ENCODE peak calls at places on chromosomes 16 and 17, in eight cellular contexts. L, Z, U, E, N, M, K and Y are unnamed samples.

GRCh38 chr16:59633996-59634579 is 900.0 kb upstream of the GOT2 start:
- DNase-seq in L (peak; percentile 83), Z (no peak), U (no peak), E (no peak), N (no peak), M (peak; percentile 87), K (no peak), Y (peak; percentile 30)

GRCh38 chr17:83189673-83190385 is 110.4 kb downstream of the METRNL start:
- DNase-seq in L (peak; percentile 49), Z (no peak), U (peak; percentile 43), E (no peak), N (no peak), M (peak; percentile 92), K (peak; percentile 58), Y (peak; percentile 56)

GRCh38 chr17:45184144-45184543 is 22.5 kb downstream of the HEXIM2 start:
- DNase-seq in L (no peak), Z (no peak), U (no peak), E (no peak), N (no peak), M (no peak), K (no peak), Y (no peak)

GRCh38 chr16:85570213-85570734 is 42.8 kb upstream of the GSE1 start:
- DNase-seq in L (no peak), Z (no peak), U (no peak), E (no peak), N (peak; percentile 47), M (no peak), K (no peak), Y (no peak)

GRCh38 chr17:49918591-49918990 is 50.4 kb upstream of the DLX4 start:
- DNase-seq in L (no peak), Z (no peak), U (no peak), E (no peak), N (no peak), M (no peak), K (no peak), Y (no peak)

GRCh38 chr17:61556224-61557188 is 34.5 kb downstream of the NACA2 start:
- DNase-seq in L (no peak), Z (no peak), U (no peak), E (no peak), N (peak; percentile 38), M (peak; percentile 53), K (no peak), Y (no peak)

GRCh38 chr16:56915311-56916105 is 16.4 kb upstream of the HERPUD1 start:
- DNase-seq in L (no peak), Z (peak; percentile 26), U (no peak), E (no peak), N (no peak), M (no peak), K (no peak), Y (no peak)

GRCh38 chr16:48318630-48319029 is 66.6 kb downstream of the SIAH1 start:
- DNase-seq in L (peak; percentile 13), Z (no peak), U (no peak), E (peak; percentile 18), N (peak; percentile 58), M (peak; percentile 25), K (no peak), Y (no peak)

GRCh38 chr16:77531741-77532140 is 96.9 kb upstream of the ADAMTS18 start:
- DNase-seq in L (no peak), Z (no peak), U (no peak), E (no peak), N (no peak), M (peak; percentile 83), K (peak; percentile 34), Y (peak; percentile 87)

GRCh38 chr16:6207124-6207523 is 1109.5 kb upstream of the EEF2KMT start:
- DNase-seq in L (no peak), Z (no peak), U (no peak), E (no peak), N (no peak), M (no peak), K (no peak), Y (no peak)

GRCh38 chr17:66923881-66924280 is 40.6 kb upstream of the CACNG4 start:
- DNase-seq in L (no peak), Z (no peak), U (no peak), E (no peak), N (no peak), M (no peak), K (no peak), Y (no peak)

GRCh38 chr16:50642349-50642748 is 38.8 kb downstream of the SNX20 start:
- DNase-seq in L (no peak), Z (no peak), U (no peak), E (no peak), N (no peak), M (no peak), K (peak; percentile 33), Y (no peak)

GRCh38 chr17:14451729-14452191 is 150.9 kb downstream of the HS3ST3B1 start:
- DNase-seq in L (no peak), Z (no peak), U (no peak), E (no peak), N (no peak), M (no peak), K (peak; percentile 37), Y (no peak)

GRCh38 chr17:75155191-75155601 is 884 bp upstream of the JPT1 start:
- DNase-seq in L (no peak), Z (no peak), U (no peak), E (peak; percentile 23), N (no peak), M (no peak), K (no peak), Y (no peak)

GRCh38 chr17:6159541-6160187 is 89.5 kb downstream of the WSCD1 start:
- DNase-seq in L (no peak), Z (no peak), U (no peak), E (no peak), N (no peak), M (no peak), K (no peak), Y (no peak)

GRCh38 chr17:44327715-44328449 is 3.3 kb upstream of the SLC25A39 start:
- DNase-seq in L (no peak), Z (no peak), U (no peak), E (no peak), N (peak; percentile 71), M (no peak), K (no peak), Y (no peak)

GRCh38 chr16:49274936-49275730 is 6.5 kb downstream of the CBLN1 start:
- DNase-seq in L (no peak), Z (peak; percentile 59), U (no peak), E (peak; percentile 45), N (no peak), M (no peak), K (no peak), Y (no peak)

GRCh38 chr16:20865420-20866126 is 34.6 kb downstream of the DCUN1D3 start:
- DNase-seq in L (peak; percentile 68), Z (no peak), U (no peak), E (no peak), N (no peak), M (peak; percentile 68), K (no peak), Y (no peak)

GRCh38 chr17:72640415-72641165 is 451.9 kb downstream of the SLC39A11 start:
- DNase-seq in L (no peak), Z (no peak), U (no peak), E (no peak), N (no peak), M (no peak), K (no peak), Y (no peak)

DNA sequence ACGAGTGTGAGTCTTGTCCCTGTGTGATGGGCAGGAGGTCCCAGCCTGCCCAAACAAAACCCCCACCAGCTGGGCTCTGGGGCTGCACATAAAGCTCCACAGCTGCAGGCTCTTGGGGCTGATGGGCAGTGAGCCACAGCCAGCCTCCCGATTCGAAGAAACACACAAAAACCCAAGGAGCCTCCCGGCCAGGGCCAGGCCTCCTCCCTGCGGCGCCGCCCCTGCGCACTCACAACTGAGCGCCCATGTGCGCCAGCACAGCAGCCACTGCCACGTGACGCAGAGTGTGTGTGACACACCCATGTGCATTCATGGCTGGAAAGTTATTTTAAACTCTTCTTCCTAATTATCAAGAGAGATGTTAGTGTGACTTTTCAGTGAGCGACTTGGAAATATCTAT is 30.6 kb upstream of the FAAP100 start:
- DNase-seq in L (no peak), Z (no peak), U (no peak), E (no peak), N (no peak), M (no peak), K (no peak), Y (no peak)
- TF ChIP-seq CTCF in L (peak; percentile 73), Z (no peak), U (no peak), E (no peak), N (no peak), M (no peak), K (no peak), Y (no peak)

GRCh38 chr17:20941872-20942271 is 100.9 kb downstream of the USP22 start:
- DNase-seq in L (no peak), Z (no peak), U (no peak), E (no peak), N (no peak), M (no peak), K (no peak), Y (no peak)

GRCh38 chr17:20948984-20949777 is 93.6 kb downstream of the USP22 start:
- DNase-seq in L (no peak), Z (no peak), U (no peak), E (no peak), N (no peak), M (no peak), K (no peak), Y (no peak)

DNA sequence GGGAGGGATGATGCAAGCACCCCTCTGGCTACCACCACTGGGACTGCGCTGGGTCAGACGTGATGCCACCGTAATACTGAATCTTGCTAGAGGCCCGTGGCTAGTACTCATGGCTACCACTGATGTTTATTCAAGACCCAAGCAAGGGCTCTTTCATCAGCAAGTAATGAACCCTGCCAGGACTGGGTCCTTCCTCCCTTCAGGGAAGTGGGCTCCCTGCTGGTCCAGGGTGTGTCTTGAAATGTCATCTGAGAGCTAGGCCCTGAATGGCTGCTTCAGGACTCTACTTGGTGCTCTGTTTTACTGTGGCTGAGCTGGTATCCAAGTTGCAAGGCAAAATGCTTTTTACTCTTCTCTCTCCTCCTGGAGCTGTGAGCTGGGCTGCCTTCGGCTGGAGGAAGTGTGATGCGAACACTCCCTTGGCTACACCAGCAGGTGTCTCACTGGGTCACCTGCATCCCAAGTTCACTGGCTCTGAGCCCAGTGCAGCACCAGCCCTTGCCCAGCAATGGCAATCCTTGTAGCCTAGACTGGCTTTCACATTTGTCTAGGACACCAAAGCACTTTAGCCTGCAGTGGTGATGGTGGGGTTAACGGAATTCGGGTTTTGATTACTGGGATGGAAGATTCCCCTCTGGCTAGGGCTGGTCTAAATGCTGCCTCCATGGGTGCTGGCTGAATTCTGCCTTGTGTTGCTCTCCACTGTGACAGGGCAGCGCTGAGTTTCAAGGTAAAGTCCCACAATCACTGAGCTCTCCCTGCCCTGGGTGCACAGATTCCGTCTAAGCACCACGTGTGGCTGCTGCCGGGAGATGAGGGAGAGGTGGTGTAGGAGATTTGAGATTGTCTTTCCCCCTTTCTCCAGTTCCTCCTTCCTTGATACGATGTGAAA is 98.6 kb downstream of the USP22 start:
- DNase-seq in L (no peak), Z (peak; percentile 34), U (no peak), E (peak; percentile 68), N (peak; percentile 53), M (no peak), K (peak; percentile 73), Y (no peak)
- TF ChIP-seq CTCF in L (peak; percentile 27), Z (no peak), U (peak; percentile 37), E (peak; percentile 46), N (peak; percentile 71), M (no peak), K (peak; percentile 38), Y (no peak)

GRCh38 chr16:73217654-73218053 is 169.7 kb upstream of the ZFHX3 start:
- DNase-seq in L (no peak), Z (no peak), U (no peak), E (no peak), N (no peak), M (no peak), K (no peak), Y (no peak)
- TF ChIP-seq CTCF in L (peak; percentile 75), Z (peak; percentile 65), U (no peak), E (peak; percentile 18), N (peak; percentile 43), M (no peak), K (peak; percentile 24), Y (no peak)

GRCh38 chr16:75110637-75111513 is 5.7 kb downstream of the LDHD start:
- DNase-seq in L (peak; percentile 78), Z (peak; percentile 89), U (peak; percentile 88), E (peak; percentile 90), N (peak; percentile 93), M (peak; percentile 96), K (peak; percentile 94), Y (peak; percentile 70)
- TF ChIP-seq CTCF in L (peak; percentile 91), Z (peak; percentile 86), U (peak; percentile 94), E (peak; percentile 80), N (peak; percentile 92), M (peak; percentile 88), K (peak; percentile 87), Y (peak; percentile 89)